ENCODE peak calls at places on chromosomes 16 and 17, in seven cellular contexts. U, T, Q, S, P, A and E are unnamed samples.

GRCh38 chr16:71360378-71360777 is 1.9 kb downstream of the CALB2 start:
- DNase-seq in U (no peak), T (peak), Q (peak), S (peak), P (no peak), A (peak), E (no peak)

GRCh38 chr16:59274141-59274540 is 540.0 kb upstream of the GOT2 start:
- DNase-seq in U (no peak), T (no peak), Q (no peak), S (no peak), P (no peak), A (no peak), E (no peak)

GRCh38 chr16:70468776-70469525 is 14.6 kb downstream of the FCSK start:
- DNase-seq in U (no peak), T (no peak), Q (no peak), S (no peak), P (no peak), A (no peak), E (peak)

GRCh38 chr17:81904600-81905423 is 2.8 kb downstream of the NPB start:
- DNase-seq in U (no peak), T (no peak), Q (no peak), S (no peak), P (no peak), A (no peak), E (no peak)

GRCh38 chr17:20302191-20302917 is 165.0 kb downstream of the LGALS9B start:
- DNase-seq in U (no peak), T (no peak), Q (no peak), S (no peak), P (no peak), A (peak), E (no peak)

GRCh38 chr16:21646721-21647561 is 5.5 kb downstream of the IGSF6 start:
- DNase-seq in U (no peak), T (no peak), Q (no peak), S (no peak), P (peak), A (no peak), E (peak)

GRCh38 chr17:75270966-75271232 is at the start of gene MIF4GD:
- DNase-seq in U (no peak), T (no peak), Q (no peak), S (no peak), P (no peak), A (peak), E (no peak)

GRCh38 chr16:70638814-70639792 is 7.3 kb upstream of the IL34 start:
- DNase-seq in U (no peak), T (peak), Q (no peak), S (no peak), P (no peak), A (peak), E (no peak)

GRCh38 chr17:65154770-65155589 is 17.8 kb downstream of the RGS9 start:
- DNase-seq in U (no peak), T (no peak), Q (peak), S (peak), P (no peak), A (peak), E (peak)

GRCh38 chr17:83115202-83115651 is 35.8 kb downstream of the METRNL start:
- DNase-seq in U (no peak), T (no peak), Q (no peak), S (no peak), P (no peak), A (no peak), E (no peak)

GRCh38 chr16:89864421-89864820 is 9.0 kb upstream of the TCF25 start:
- DNase-seq in U (no peak), T (no peak), Q (no peak), S (no peak), P (peak), A (peak), E (no peak)

GRCh38 chr17:72030067-72030899 is 90.5 kb upstream of the SOX9 start:
- DNase-seq in U (peak), T (peak), Q (no peak), S (peak), P (peak), A (peak), E (peak)

GRCh38 chr17:35742896-35743477 is 10.1 kb downstream of the GAS2L2 start:
- DNase-seq in U (no peak), T (no peak), Q (no peak), S (no peak), P (no peak), A (no peak), E (no peak)

GRCh38 chr17:63611354-63611753 is 10.7 kb downstream of the TACO1 start:
- DNase-seq in U (no peak), T (no peak), Q (no peak), S (no peak), P (peak), A (no peak), E (no peak)

GRCh38 chr16:23518435-23518891 is 8.2 kb upstream of the GGA2 start:
- DNase-seq in U (no peak), T (peak), Q (no peak), S (no peak), P (no peak), A (no peak), E (no peak)

GRCh38 chr17:76471498-76472257 is 4.3 kb downstream of the AANAT start:
- DNase-seq in U (peak), T (no peak), Q (no peak), S (no peak), P (no peak), A (no peak), E (no peak)

GRCh38 chr16:6722786-6723185 is 609.9 kb upstream of the RBFOX1 start:
- DNase-seq in U (no peak), T (no peak), Q (no peak), S (no peak), P (no peak), A (no peak), E (no peak)

GRCh38 chr17:57317016-57317415 is 60.7 kb downstream of the MSI2 start:
- DNase-seq in U (no peak), T (no peak), Q (no peak), S (no peak), P (no peak), A (no peak), E (no peak)

GRCh38 chr16:46736695-46737094 is 11.4 kb downstream of the MYLK3 start:
- DNase-seq in U (no peak), T (no peak), Q (no peak), S (no peak), P (no peak), A (no peak), E (no peak)

GRCh38 chr17:73325527-73325842 is 13.7 kb upstream of the CDC42EP4 start:
- DNase-seq in U (no peak), T (peak), Q (peak), S (no peak), P (no peak), A (no peak), E (no peak)

GRCh38 chr16:78516006-78516405 is 416.6 kb downstream of the WWOX start:
- DNase-seq in U (no peak), T (no peak), Q (no peak), S (no peak), P (no peak), A (no peak), E (no peak)

GRCh38 chr16:1117169-1117900 is 21.3 kb upstream of the C1QTNF8 start:
- DNase-seq in U (no peak), T (no peak), Q (no peak), S (no peak), P (no peak), A (no peak), E (no peak)

GRCh38 chr17:34173221-34173620 is 81.9 kb upstream of the CCL2 start:
- DNase-seq in U (no peak), T (no peak), Q (peak), S (no peak), P (no peak), A (peak), E (no peak)

GRCh38 chr16:28189237-28189636 is 22.5 kb downstream of the XPO6 start:
- DNase-seq in U (peak), T (no peak), Q (no peak), S (no peak), P (peak), A (no peak), E (no peak)

GRCh38 chr17:83155128-83156081 is 76.0 kb downstream of the METRNL start:
- DNase-seq in U (no peak), T (peak), Q (peak), S (peak), P (peak), A (peak), E (peak)

GRCh38 chr17:6067060-6067459 is 3.1 kb upstream of the WSCD1 start:
- DNase-seq in U (no peak), T (no peak), Q (no peak), S (no peak), P (no peak), A (no peak), E (no peak)

GRCh38 chr16:68298907-68299515 is 11.7 kb downstream of the SLC7A6OS start:
- DNase-seq in U (no peak), T (peak), Q (no peak), S (no peak), P (no peak), A (peak), E (no peak)

GRCh38 chr16:53098526-53099317 is 43.9 kb downstream of the CHD9 start:
- DNase-seq in U (peak), T (peak), Q (no peak), S (no peak), P (peak), A (peak), E (peak)

GRCh38 chr17:9228408-9229159 is 207.3 kb downstream of the NTN1 start:
- DNase-seq in U (no peak), T (no peak), Q (peak), S (no peak), P (peak), A (peak), E (no peak)

GRCh38 chr17:68909066-68909465 is 46.1 kb downstream of the ABCA8 start:
- DNase-seq in U (no peak), T (peak), Q (peak), S (peak), P (no peak), A (peak), E (peak)

GRCh38 chr16:53052519-53053501 is at the start of gene CHD9NB:
- DNase-seq in U (no peak), T (peak), Q (peak), S (peak), P (peak), A (peak), E (peak)

GRCh38 chr16:89407282-89407924 is 83.0 kb downstream of the ANKRD11 start:
- DNase-seq in U (no peak), T (no peak), Q (no peak), S (no peak), P (peak), A (no peak), E (no peak)

GRCh38 chr16:28623172-28623711 is 13.4 kb upstream of the SULT1A1 start:
- DNase-seq in U (peak), T (no peak), Q (no peak), S (no peak), P (peak), A (peak), E (peak)

GRCh38 chr16:86424413-86424812 is 85.9 kb upstream of the FOXF1 start:
- DNase-seq in U (no peak), T (no peak), Q (no peak), S (no peak), P (no peak), A (peak), E (no peak)

GRCh38 chr16:27425961-27426360 is 24.0 kb downstream of the IL21R start:
- DNase-seq in U (no peak), T (no peak), Q (no peak), S (no peak), P (peak), A (no peak), E (no peak)

GRCh38 chr16:65713409-65713808 is 591.5 kb upstream of the CDH11 start:
- DNase-seq in U (no peak), T (no peak), Q (no peak), S (no peak), P (no peak), A (no peak), E (no peak)

GRCh38 chr17:82367724-82368524 is 3.6 kb upstream of the UTS2R start:
- DNase-seq in U (no peak), T (no peak), Q (no peak), S (no peak), P (no peak), A (no peak), E (no peak)

GRCh38 chr17:50950002-50950877 is 84.1 kb upstream of the TOB1 start:
- DNase-seq in U (peak), T (peak), Q (peak), S (peak), P (peak), A (peak), E (peak)

GRCh38 chr17:75430159-75430748 is 24.8 kb upstream of the GRB2 start:
- DNase-seq in U (no peak), T (peak), Q (no peak), S (no peak), P (no peak), A (peak), E (no peak)

GRCh38 chr17:76272541-76273434 is 7.6 kb downstream of the UBALD2 start:
- DNase-seq in U (peak), T (no peak), Q (no peak), S (no peak), P (peak), A (no peak), E (peak)

GRCh38 chr16:84144859-84145639 is at the start of the genes DNAAF1 and HSDL1:
- DNase-seq in U (peak), T (peak), Q (peak), S (peak), P (peak), A (peak), E (peak)

GRCh38 chr16:84143081-84143480 is 1.9 kb downstream of the HSDL1 start:
- DNase-seq in U (no peak), T (no peak), Q (no peak), S (no peak), P (no peak), A (no peak), E (no peak)

GRCh38 chr16:84141143-84141670 is 3.8 kb downstream of the HSDL1 start:
- DNase-seq in U (no peak), T (no peak), Q (no peak), S (no peak), P (peak), A (no peak), E (no peak)

GRCh38 chr16:84143784-84144199 is 1.2 kb downstream of the HSDL1 start:
- DNase-seq in U (no peak), T (no peak), Q (no peak), S (no peak), P (peak), A (no peak), E (no peak)

GRCh38 chr16:84144301-84144858 is 597 bp downstream of the HSDL1 start:
- DNase-seq in U (peak), T (no peak), Q (no peak), S (no peak), P (peak), A (no peak), E (peak)
- TF ChIP-seq CTCF in U (no peak), T (peak), Q (peak), S (no peak), P (no peak), A (no peak), E (no peak)

GRCh38 chr17:17055286-17056166 is 13.3 kb downstream of the MPRIP start:
- DNase-seq in U (no peak), T (no peak), Q (no peak), S (no peak), P (no peak), A (no peak), E (no peak)
- TF ChIP-seq CTCF in U (peak), T (peak), Q (peak), S (no peak), P (no peak), A (no peak), E (no peak)

GRCh38 chr17:3692346-3692745 is 3.6 kb downstream of the P2RX5 start:
- DNase-seq in U (no peak), T (no peak), Q (no peak), S (no peak), P (no peak), A (no peak), E (no peak)
- TF ChIP-seq CTCF in U (no peak), T (peak), Q (no peak), S (no peak), P (no peak), A (peak), E (no peak)

GRCh38 chr16:9050102-9050830 is 41.2 kb upstream of the HAPSTR1 start:
- DNase-seq in U (no peak), T (no peak), Q (no peak), S (no peak), P (peak), A (peak), E (no peak)
- TF ChIP-seq CTCF in U (peak), T (peak), Q (peak), S (peak), P (peak), A (peak), E (peak)

DNA sequence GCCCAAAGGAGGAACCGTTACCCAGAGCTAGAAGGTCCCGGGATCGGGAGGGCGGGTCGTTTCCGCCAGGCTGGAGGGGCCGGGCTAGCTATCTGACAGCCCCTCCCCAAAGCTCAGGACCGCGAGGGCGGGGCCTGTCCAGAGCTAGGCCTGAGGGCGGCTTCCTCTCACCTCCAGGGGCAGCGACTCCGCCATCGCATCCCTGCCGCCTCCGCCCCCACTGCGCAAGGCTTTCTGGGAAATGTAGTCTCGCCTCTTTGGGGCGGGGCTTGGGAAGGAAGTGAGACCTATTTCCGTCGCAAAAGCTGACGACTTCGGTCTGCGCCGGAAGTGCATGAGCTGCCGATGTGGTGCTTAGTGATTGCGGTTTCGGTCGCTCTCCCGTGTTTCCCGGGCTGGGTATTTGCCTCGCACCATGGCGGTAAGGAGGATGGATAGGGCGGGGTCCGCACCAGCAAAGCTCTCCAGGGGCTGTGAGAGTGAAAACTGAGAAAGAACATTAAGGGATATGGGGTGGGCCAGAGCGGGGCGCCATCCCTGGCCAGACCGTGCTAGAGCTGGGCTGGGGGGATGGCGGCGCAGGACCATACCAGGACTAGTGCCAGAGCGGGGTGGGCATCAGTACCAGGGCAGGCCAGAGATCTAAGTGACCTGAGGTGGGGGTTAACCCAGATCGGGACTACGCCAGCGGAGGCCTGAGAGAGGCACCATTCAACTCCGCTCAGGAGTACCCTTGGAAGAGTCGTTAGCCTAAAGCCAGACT is at the start of gene TMEM208:
- DNase-seq in U (peak), T (peak), Q (peak), S (peak), P (peak), A (peak), E (peak)
- TF ChIP-seq CTCF in U (peak), T (peak), Q (peak), S (no peak), P (no peak), A (no peak), E (peak)

GRCh38 chr17:3555189-3555796 is 2.3 kb downstream of the TRPV3 start:
- DNase-seq in U (no peak), T (no peak), Q (no peak), S (no peak), P (no peak), A (no peak), E (no peak)

GRCh38 chr17:3556239-3556904 is 1.2 kb downstream of the TRPV3 start:
- DNase-seq in U (no peak), T (no peak), Q (no peak), S (no peak), P (no peak), A (no peak), E (no peak)

GRCh38 chr17:3552916-3553315 is 4.7 kb downstream of the TRPV3 start:
- DNase-seq in U (no peak), T (no peak), Q (no peak), S (no peak), P (no peak), A (no peak), E (no peak)

GRCh38 chr17:3553419-3554401 is 3.9 kb downstream of the TRPV3 start:
- DNase-seq in U (no peak), T (no peak), Q (no peak), S (no peak), P (no peak), A (no peak), E (no peak)

GRCh38 chr17:3554440-3554839 is 3.2 kb downstream of the TRPV3 start:
- DNase-seq in U (no peak), T (no peak), Q (no peak), S (no peak), P (no peak), A (no peak), E (no peak)
- TF ChIP-seq CTCF in U (no peak), T (no peak), Q (no peak), S (no peak), P (no peak), A (no peak), E (no peak)

GRCh38 chr17:15999141-15999973 is at the start of the genes TTC19 and ZSWIM7:
- DNase-seq in U (peak), T (peak), Q (peak), S (peak), P (peak), A (peak), E (peak)
- TF ChIP-seq CTCF in U (peak), T (no peak), Q (no peak), S (no peak), P (no peak), A (no peak), E (peak)

GRCh38 chr16:15996432-15997109 is 47.2 kb downstream of the ABCC1 start:
- DNase-seq in U (no peak), T (peak), Q (peak), S (peak), P (no peak), A (peak), E (no peak)
- TF ChIP-seq CTCF in U (no peak), T (peak), Q (no peak), S (peak), P (no peak), A (no peak), E (no peak)

DNA sequence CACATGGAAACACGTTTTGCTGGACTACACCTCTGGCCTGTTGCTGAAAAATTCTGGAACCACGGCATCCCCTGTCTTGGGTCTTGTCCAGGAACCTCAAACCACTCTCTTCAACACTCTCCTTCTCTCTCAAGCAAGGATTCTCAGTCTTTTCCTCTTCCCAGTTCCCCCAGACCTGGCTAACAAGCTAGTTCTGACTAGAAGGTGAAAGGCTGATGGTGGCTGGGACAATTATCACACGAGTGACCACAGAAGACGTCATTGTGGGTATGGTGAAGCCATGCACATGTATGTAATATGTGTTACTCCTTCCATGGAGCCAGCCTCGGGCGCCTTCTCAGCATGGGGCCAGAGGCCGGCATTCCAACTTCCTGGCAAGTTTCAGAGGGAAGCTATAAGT is 123.0 kb downstream of the CDYL2 start:
- DNase-seq in U (no peak), T (no peak), Q (no peak), S (no peak), P (no peak), A (no peak), E (no peak)
- TF ChIP-seq CTCF in U (no peak), T (no peak), Q (no peak), S (no peak), P (no peak), A (no peak), E (no peak)